ENCODE peak calls at places on chromosomes 11 and 22, in ten cellular contexts. X, I, S, J, L, N, A, H, D and P are unnamed samples.
A peak's percentile ranks its signal among the peaks of the same experiment; 100 is the strongest.

GRCh38 chr11:45159781-45160365 is 13.4 kb downstream of the PRDM11 start:
- DNase-seq in S (no peak), J (no peak), X (no peak), N (no peak), H (no peak), I (no peak), A (no peak), D (no peak), L (no peak), P (no peak)

GRCh38 chr11:128417607-128418324 is 169.6 kb downstream of the ETS1 start:
- DNase-seq in H (no peak), D (no peak), X (no peak), S (no peak), L (no peak), N (no peak), I (no peak), J (no peak), A (no peak), P (no peak)

GRCh38 chr11:9206496-9206895 is 58.7 kb downstream of the DENND5A start:
- DNase-seq in L (no peak), X (no peak), S (no peak), N (no peak), J (no peak), I (no peak), D (no peak), H (no peak), A (no peak), P (no peak)

GRCh38 chr11:67584881-67585873 is 1.6 kb downstream of the GSTP1 start:
- DNase-seq in H (no peak), N (peak; percentile 55), J (no peak), X (no peak), L (no peak), I (no peak), S (no peak), A (no peak), D (no peak), P (no peak)

GRCh38 chr11:65288706-65289536 is 25.7 kb upstream of the CDC42EP2 start:
- DNase-seq in N (no peak), J (no peak), D (no peak), H (no peak), A (no peak), I (no peak), X (peak; percentile 73), L (no peak), S (no peak), P (no peak)

GRCh38 chr11:93740031-93740801 is 1.1 kb downstream of the TAF1D start:
- DNase-seq in A (peak; percentile 59), D (peak; percentile 39), S (peak; percentile 47), X (no peak), H (peak; percentile 24), J (no peak), N (peak; percentile 78), L (no peak), I (no peak), P (no peak)

GRCh38 chr11:127202105-127202504 is 201.5 kb upstream of the KIRREL3 start:
- DNase-seq in X (no peak), J (no peak), H (no peak), L (no peak), S (no peak), I (no peak), D (no peak), N (no peak), A (no peak), P (no peak)

GRCh38 chr11:69950120-69950519 is 128.0 kb upstream of the ANO1 start:
- DNase-seq in J (no peak), D (peak; percentile 29), L (peak; percentile 86), S (peak; percentile 50), I (peak; percentile 58), H (no peak), N (peak; percentile 57), X (no peak), A (no peak), P (peak; percentile 49)

GRCh38 chr11:63974259-63975143 is at the start of gene COX8A:
- DNase-seq in H (peak; percentile 97), I (peak; percentile 96), A (peak; percentile 89), N (peak; percentile 100), J (peak; percentile 99), D (peak; percentile 95), X (peak; percentile 99), S (peak; percentile 99), L (peak; percentile 100), P (peak; percentile 98)

GRCh38 chr22:24201681-24202590 is 20.6 kb downstream of the SUSD2 start:
- DNase-seq in J (no peak), N (no peak), I (no peak), D (no peak), S (no peak), X (no peak), H (no peak), A (no peak), L (no peak), P (no peak)

GRCh38 chr11:132588366-132588765 is 943.9 kb downstream of the OPCML start:
- DNase-seq in D (no peak), I (no peak), L (no peak), H (no peak), N (no peak), X (no peak), S (no peak), J (no peak), A (no peak), P (no peak)

GRCh38 chr11:3000032-3000961 is 8.2 kb upstream of the NAP1L4 start:
- DNase-seq in S (no peak), A (no peak), D (no peak), L (no peak), H (no peak), J (peak; percentile 89), X (peak; percentile 97), I (peak; percentile 21), N (no peak), P (no peak)

GRCh38 chr11:71165771-71166170 is 86.6 kb downstream of the SHANK2 start:
- DNase-seq in J (no peak), S (no peak), N (no peak), X (no peak), A (no peak), H (no peak), L (no peak), I (no peak), D (no peak), P (no peak)

GRCh38 chr11:69686452-69686851 is 11.3 kb upstream of the LTO1 start:
- DNase-seq in L (no peak), H (no peak), J (no peak), N (no peak), D (no peak), I (no peak), X (no peak), S (no peak), A (no peak), P (no peak)

GRCh38 chr11:72609045-72609444 is 65.2 kb downstream of the PDE2A start:
- DNase-seq in H (no peak), X (no peak), S (no peak), I (peak; percentile 44), J (no peak), A (no peak), D (no peak), L (no peak), N (peak; percentile 68), P (peak; percentile 45)

GRCh38 chr11:848380-848931 is 5.8 kb downstream of the TSPAN4 start:
- DNase-seq in N (peak; percentile 83), H (peak; percentile 63), J (no peak), X (no peak), D (peak; percentile 70), L (no peak), A (no peak), S (no peak), I (peak; percentile 67), P (peak; percentile 86)

GRCh38 chr22:39520874-39521857 is 804 bp downstream of the ATF4 start:
- DNase-seq in H (peak; percentile 57), I (peak; percentile 58), X (peak; percentile 78), A (peak; percentile 88), J (peak; percentile 30), L (no peak), N (peak; percentile 69), D (peak; percentile 57), S (peak; percentile 84), P (peak; percentile 77)

GRCh38 chr11:14384338-14384737 is 25.4 kb upstream of the RRAS2 start:
- DNase-seq in I (no peak), L (no peak), S (no peak), D (no peak), A (no peak), X (no peak), H (no peak), J (no peak), N (no peak), P (no peak)

GRCh38 chr22:43077121-43077877 is 11.9 kb downstream of the TTLL1 start:
- DNase-seq in I (no peak), L (no peak), N (no peak), J (no peak), X (no peak), H (no peak), S (peak; percentile 35), A (no peak), D (no peak), P (no peak)

GRCh38 chr22:25172153-25172552 is 27.5 kb upstream of the CRYBB3 start:
- DNase-seq in S (peak; percentile 40), L (no peak), A (no peak), I (no peak), J (no peak), X (no peak), N (peak; percentile 23), H (peak; percentile 17), D (peak; percentile 12), P (peak; percentile 52)

GRCh38 chr11:133382217-133382746 is 150.0 kb downstream of the OPCML start:
- DNase-seq in I (no peak), X (no peak), L (no peak), J (no peak), A (no peak), H (no peak), D (no peak), S (no peak), N (no peak), P (no peak)

GRCh38 chr11:69653406-69653960 is 12.5 kb downstream of the CCND1 start:
- DNase-seq in I (no peak), J (no peak), X (peak; percentile 40), N (peak; percentile 40), H (no peak), S (no peak), L (no peak), D (no peak), A (no peak), P (no peak)

GRCh38 chr22:49599039-49599438 is 228.6 kb downstream of the BRD1 start:
- DNase-seq in I (no peak), A (no peak), S (no peak), X (peak; percentile 35), J (no peak), N (no peak), L (no peak), D (no peak), H (no peak), P (no peak)

GRCh38 chr11:116500002-116500832 is 272.6 kb downstream of the BUD13 start:
- DNase-seq in H (no peak), N (no peak), J (no peak), A (no peak), L (no peak), I (no peak), X (no peak), S (no peak), D (no peak), P (no peak)

GRCh38 chr11:92314499-92314898 is 89.9 kb downstream of the FAT3 start:
- DNase-seq in X (no peak), N (no peak), J (no peak), A (no peak), L (no peak), H (no peak), D (no peak), S (no peak), I (no peak), P (no peak)

GRCh38 chr22:24542641-24543040 is 12.3 kb downstream of the GUCD1 start:
- DNase-seq in S (no peak), L (no peak), D (no peak), X (no peak), A (no peak), J (no peak), H (no peak), N (no peak), I (no peak), P (no peak)

GRCh38 chr11:1171223-1171984 is 13.7 kb downstream of the MUC5AC start:
- DNase-seq in H (no peak), X (no peak), I (no peak), N (no peak), A (no peak), D (no peak), L (no peak), S (no peak), J (no peak), P (no peak)

GRCh38 chr22:29816128-29816527 is 21.9 kb downstream of the ASCC2 start:
- DNase-seq in N (no peak), S (no peak), L (no peak), I (no peak), H (no peak), D (no peak), X (no peak), A (no peak), J (no peak), P (no peak)